ENCODE peak calls at places on chromosomes 7 and 10, in nine cellular contexts. P, A, G, R, U, N, E, B and F are unnamed samples. For H3K4me1, the result is how much of the 10 kb centered on the place peaks cover.

GRCh38 chr7:108586274-108586710 is 16.6 kb downstream of the DNAJB9 start:
- DNase-seq in G (no peak), R (no peak), E (no peak), A (no peak), N (no peak), B (no peak), U (no peak), P (no peak), F (no peak)

GRCh38 chr10:33212061-33212748 is 122.3 kb downstream of the NRP1 start:
- DNase-seq in U (no peak), B (no peak), P (no peak), E (no peak), A (no peak), N (no peak), R (no peak), G (no peak), F (no peak)

GRCh38 chr7:95609277-95609971 is 13.1 kb upstream of the PDK4 start:
- DNase-seq in G (no peak), U (no peak), B (no peak), E (no peak), N (peak), P (no peak), R (no peak), A (no peak), F (no peak)

GRCh38 chr10:43041422-43042342 is 35.2 kb upstream of the RET start:
- DNase-seq in U (no peak), B (no peak), R (no peak), P (no peak), G (no peak), E (no peak), N (no peak), A (peak), F (peak)

GRCh38 chr10:86222336-86222650 is 144.3 kb downstream of the GRID1 start:
- DNase-seq in E (no peak), N (no peak), B (no peak), G (no peak), P (no peak), A (no peak), U (no peak), R (no peak), F (no peak)

GRCh38 chr10:3072641-3073360 is 5.5 kb downstream of the PFKP start:
- DNase-seq in E (no peak), R (no peak), G (no peak), P (no peak), N (no peak), B (no peak), A (no peak), U (no peak), F (no peak)

GRCh38 chr7:11650030-11650429 is 182.0 kb downstream of the THSD7A start:
- DNase-seq in U (no peak), B (no peak), A (no peak), P (no peak), R (no peak), N (no peak), E (no peak), G (no peak), F (no peak)

GRCh38 chr7:72258074-72258473 is 154.1 kb downstream of the CALN1 start:
- DNase-seq in U (no peak), N (no peak), G (no peak), E (no peak), A (no peak), P (no peak), B (no peak), R (no peak), F (no peak)

GRCh38 chr10:98308602-98309365 is 40.8 kb upstream of the LOXL4 start:
- DNase-seq in R (no peak), B (no peak), G (no peak), U (no peak), N (no peak), P (no peak), E (peak), A (no peak), F (no peak)

GRCh38 chr7:43659549-43659896 is 69.8 kb downstream of the COA1 start:
- DNase-seq in A (no peak), N (no peak), B (no peak), U (no peak), E (no peak), G (no peak), R (no peak), P (no peak), F (no peak)

GRCh38 chr7:132292803-132293202 is 283.5 kb downstream of the PLXNA4 start:
- DNase-seq in R (no peak), E (no peak), N (no peak), B (no peak), P (no peak), U (no peak), A (no peak), G (no peak), F (no peak)

GRCh38 chr7:12066004-12066403 is 145.1 kb upstream of the TMEM106B start:
- DNase-seq in P (no peak), B (no peak), U (no peak), R (no peak), E (no peak), G (no peak), N (no peak), A (no peak), F (no peak)

GRCh38 chr7:141979611-141980010 is 6.0 kb upstream of the TAS2R38 start:
- DNase-seq in N (no peak), P (no peak), E (no peak), A (no peak), R (no peak), B (no peak), U (no peak), G (no peak), F (no peak)

GRCh38 chr7:106050002-106050742 is 61.9 kb downstream of the SYPL1 start:
- DNase-seq in E (no peak), P (no peak), U (peak), A (no peak), G (peak), R (no peak), B (no peak), N (no peak), F (peak)

GRCh38 chr7:33979807-33980355 is 74.5 kb downstream of the BMPER start:
- DNase-seq in E (no peak), A (no peak), R (no peak), U (no peak), G (no peak), N (peak), P (no peak), B (no peak), F (no peak)

GRCh38 chr7:96224682-96225081 is 97.2 kb downstream of the SLC25A13 start:
- DNase-seq in N (no peak), E (peak), R (no peak), A (no peak), U (peak), P (no peak), G (peak), B (no peak), F (peak)

GRCh38 chr7:117010375-117011133 is 57.3 kb downstream of the ST7 start:
- DNase-seq in U (no peak), A (no peak), G (no peak), E (no peak), N (no peak), P (no peak), R (no peak), B (no peak), F (no peak)

GRCh38 chr10:82815680-82816079 is 940.7 kb downstream of the NRG3 start:
- DNase-seq in N (no peak), R (no peak), B (no peak), U (no peak), P (no peak), A (no peak), E (no peak), G (no peak), F (no peak)

GRCh38 chr7:46558482-46559193 is 637.6 kb upstream of the IGFBP3 start:
- DNase-seq in U (no peak), G (no peak), A (no peak), R (no peak), N (no peak), B (no peak), P (no peak), E (no peak), F (no peak)

GRCh38 chr7:15620491-15621185 is 58.8 kb upstream of the AGMO start:
- DNase-seq in P (no peak), R (no peak), B (no peak), N (no peak), G (no peak), E (no peak), U (no peak), A (no peak), F (no peak)

GRCh38 chr7:13989138-13989943 is at the start of gene ETV1:
- DNase-seq in E (peak), B (no peak), N (peak), G (peak), A (peak), P (peak), U (peak), R (peak), F (peak)

GRCh38 chr7:155453296-155454182 is 4.4 kb upstream of the EN2 start:
- DNase-seq in P (no peak), E (peak), B (no peak), A (no peak), U (no peak), N (no peak), G (no peak), R (no peak), F (peak)

GRCh38 chr7:23022258-23022745 is 8.4 kb upstream of the HYCC1 start:
- DNase-seq in P (no peak), N (no peak), A (no peak), R (no peak), B (no peak), G (no peak), U (no peak), E (no peak), F (no peak)

GRCh38 chr7:35680403-35681013 is 14.4 kb downstream of the HERPUD2 start:
- DNase-seq in R (peak), E (no peak), P (no peak), A (no peak), G (no peak), B (no peak), N (no peak), U (no peak), F (no peak)

GRCh38 chr7:151572136-151572535 is 52.4 kb upstream of the RHEB start:
- DNase-seq in B (no peak), G (no peak), P (no peak), N (no peak), A (no peak), E (no peak), U (no peak), R (no peak), F (no peak)

GRCh38 chr10:110446277-110446676 is 51.4 kb upstream of the DUSP5 start:
- DNase-seq in E (no peak), A (no peak), P (no peak), N (no peak), G (no peak), B (no peak), R (no peak), U (no peak), F (peak)

GRCh38 chr7:137747359-137748031 is 99.3 kb downstream of the DGKI start:
- DNase-seq in G (peak), N (no peak), U (peak), P (no peak), E (peak), A (no peak), R (no peak), B (no peak), F (no peak)

GRCh38 chr7:44075296-44076075 is 6.8 kb downstream of the POLM start:
- DNase-seq in B (no peak), G (no peak), U (no peak), P (no peak), R (no peak), A (no peak), E (no peak), N (no peak), F (no peak)

GRCh38 chr7:155001756-155002410 is 1.0 kb downstream of the PAXIP1 start:
- DNase-seq in B (peak), G (no peak), N (peak), P (no peak), A (no peak), R (peak), E (no peak), U (no peak), F (no peak)

GRCh38 chr10:103709341-103709920 is 145.9 kb downstream of the SH3PXD2A start:
- DNase-seq in N (no peak), G (no peak), A (no peak), U (no peak), P (no peak), R (no peak), B (no peak), E (no peak), F (no peak)

GRCh38 chr7:6607651-6608051 is 7.8 kb upstream of the ZNF853 start:
- DNase-seq in P (no peak), N (no peak), A (no peak), B (no peak), U (no peak), R (no peak), G (no peak), E (peak), F (no peak)

GRCh38 chr7:134044682-134045081 is 82.5 kb upstream of the LRGUK start:
- DNase-seq in E (no peak), R (no peak), P (no peak), A (no peak), G (no peak), U (no peak), N (no peak), B (no peak), F (no peak)

GRCh38 chr7:132609906-132610520 is 33.7 kb upstream of the PLXNA4 start:
- DNase-seq in U (no peak), R (no peak), A (no peak), N (no peak), G (no peak), E (no peak), P (no peak), B (no peak), F (no peak)

GRCh38 chr10:79929409-79929904 is 19.4 kb downstream of the SFTPD start:
- DNase-seq in R (peak), B (peak), N (peak), U (peak), E (peak), P (peak), A (peak), G (peak), F (peak)

GRCh38 chr7:149261321-149261828 is 621 bp upstream of the ZNF783 start:
- DNase-seq in B (no peak), N (no peak), R (no peak), P (no peak), G (no peak), A (no peak), U (no peak), E (peak), F (no peak)

GRCh38 chr10:76920581-76920980 is 717.0 kb downstream of the KCNMA1 start:
- DNase-seq in G (no peak), B (no peak), E (no peak), R (no peak), A (no peak), N (no peak), U (no peak), P (no peak), F (no peak)

GRCh38 chr7:102916426-102916825 is 3.6 kb downstream of the LRRC17 start:
- DNase-seq in E (no peak), N (no peak), P (no peak), U (no peak), B (no peak), R (no peak), G (no peak), A (no peak), F (no peak)
- H3K4me1 ChIP-seq in E (under half), N (under half), P (under half), U (under half), B (under half), R (under half), G (under half), A (under half), F (under half)

DNA sequence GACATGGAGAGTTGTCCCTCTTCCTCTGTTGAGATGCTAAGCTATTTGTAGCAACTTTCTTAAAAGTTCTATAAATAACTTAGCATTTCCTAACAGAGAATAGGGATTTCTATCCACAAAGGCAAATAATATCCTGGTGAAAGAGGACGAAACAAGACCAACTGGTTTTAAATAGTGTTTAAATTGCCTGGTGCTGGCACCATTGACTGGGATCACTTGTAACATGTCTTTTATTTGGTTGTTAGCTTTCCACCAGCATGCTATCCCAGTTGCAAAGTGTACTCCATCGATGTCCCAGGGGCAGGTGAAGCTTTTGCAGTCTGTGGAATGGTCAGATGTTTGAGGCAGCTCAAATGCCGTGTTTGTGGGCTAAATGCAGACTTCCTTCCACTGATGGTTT is 3.7 kb downstream of the SUFU start:
- DNase-seq in R (no peak), E (no peak), P (no peak), A (no peak), N (no peak), B (no peak), G (no peak), U (no peak), F (no peak)
- H3K4me1 ChIP-seq in R (under half), E (under half), P (under half), A (half or more), N (under half), B (under half), G (under half), U (under half), F (under half)

DNA sequence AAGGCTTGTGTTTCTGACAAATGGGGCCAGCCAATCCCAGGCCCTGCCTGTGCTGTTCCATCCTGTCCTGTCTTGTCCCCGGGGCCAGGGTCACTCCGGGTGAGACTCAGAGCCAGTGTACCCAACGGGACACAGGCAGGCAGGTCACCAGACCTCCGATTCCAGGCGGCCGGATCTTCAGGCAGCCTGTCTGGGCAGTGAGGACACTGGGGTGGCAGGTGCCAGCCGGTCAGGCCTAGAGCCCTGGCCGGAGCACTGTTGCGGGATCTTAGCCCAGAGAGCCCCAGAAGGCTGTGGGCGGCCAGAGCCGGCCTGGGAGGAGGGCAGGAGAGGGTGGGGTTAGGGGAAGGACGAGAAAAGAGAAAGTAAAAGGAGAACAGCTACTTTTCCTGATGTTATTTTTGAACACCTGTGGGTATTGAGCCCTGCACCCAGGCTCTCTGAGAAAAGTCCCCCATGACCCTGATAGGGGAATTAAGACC is 134.3 kb upstream of the TNRC18 start:
- DNase-seq in P (peak), A (peak), N (no peak), U (no peak), G (no peak), R (no peak), B (peak), E (no peak), F (no peak)
- H3K4me1 ChIP-seq in P (under half), A (half or more), N (half or more), U (under half), G (under half), R (half or more), B (half or more), E (under half), F (under half)

DNA sequence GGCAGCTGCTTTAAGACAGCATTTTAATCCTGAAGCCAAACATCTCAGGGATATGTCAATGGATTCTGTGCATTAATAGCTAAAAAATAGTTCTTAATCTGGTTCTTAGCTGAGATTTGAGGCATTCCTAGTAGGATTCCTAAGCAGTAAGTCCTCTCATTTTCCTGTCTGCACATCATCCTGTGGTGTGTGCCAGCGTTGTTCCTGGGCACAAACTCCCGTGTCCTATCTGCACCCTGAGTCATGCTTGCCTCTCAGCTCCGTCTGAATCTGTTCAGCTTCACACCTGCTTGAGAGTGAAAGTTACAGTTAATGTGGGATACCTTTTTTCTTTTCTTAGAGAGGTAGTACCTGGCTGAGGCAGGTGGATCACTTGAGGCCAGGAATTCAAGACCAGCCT is 19.5 kb downstream of the BAG3 start:
- DNase-seq in U (no peak), P (peak), G (no peak), R (no peak), N (no peak), B (no peak), E (no peak), A (no peak), F (no peak)
- H3K4me1 ChIP-seq in U (under half), P (half or more), G (under half), R (under half), N (half or more), B (under half), E (under half), A (under half), F (under half)

DNA sequence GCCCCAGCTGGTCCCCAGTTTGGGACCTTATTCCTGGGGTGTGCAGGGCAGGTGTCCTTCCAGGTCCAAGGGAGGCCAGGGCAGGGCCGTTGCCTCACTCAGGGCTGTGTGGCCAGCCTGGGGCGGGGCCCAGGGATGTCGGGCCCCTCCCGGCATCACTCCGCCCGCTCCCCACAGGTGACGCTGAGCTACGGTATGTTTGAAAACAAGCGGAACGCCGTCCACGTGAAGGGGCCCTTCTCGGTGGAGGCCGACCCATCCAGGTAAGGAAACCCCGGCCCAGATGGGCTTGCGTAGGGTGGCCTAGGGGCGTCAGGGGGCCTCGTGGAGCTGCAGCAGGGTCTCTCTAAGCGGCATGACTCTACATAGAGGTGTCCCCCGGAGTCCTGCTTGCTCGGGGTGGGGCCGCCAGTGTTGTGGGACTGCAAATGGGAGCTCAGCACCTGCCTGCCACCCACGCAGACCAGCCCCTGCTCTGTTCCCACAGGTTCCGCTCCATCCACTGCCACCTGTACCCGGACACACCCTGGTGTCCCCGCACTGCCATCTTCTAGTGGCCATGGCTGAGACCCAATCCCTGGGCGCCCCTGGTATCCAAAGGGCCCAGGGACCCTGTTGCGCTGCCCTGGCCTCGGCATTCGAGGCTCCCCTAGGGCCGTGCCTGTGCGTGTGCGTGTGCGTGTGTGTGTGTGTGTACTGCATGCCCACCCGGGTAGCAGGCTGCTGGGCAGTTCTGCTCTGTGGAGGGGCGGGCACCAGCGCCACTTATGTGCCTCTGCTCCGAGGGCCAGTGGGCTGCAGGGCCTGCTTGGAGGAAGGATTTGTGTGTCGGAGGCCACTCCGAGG is 7.3 kb downstream of the LFNG start:
- DNase-seq in N (no peak), A (peak), G (no peak), R (no peak), P (peak), B (no peak), U (no peak), E (no peak), F (no peak)
- H3K4me1 ChIP-seq in N (half or more), A (half or more), G (under half), R (half or more), P (under half), B (half or more), U (half or more), E (under half), F (under half)

GRCh38 chr10:35339946-35340345 is 3.6 kb downstream of the CCNY start:
- DNase-seq in N (no peak), E (no peak), G (no peak), A (no peak), U (no peak), B (no peak), P (no peak), R (no peak), F (no peak)
- H3K4me1 ChIP-seq in N (under half), E (under half), G (under half), A (half or more), U (under half), B (under half), P (under half), R (half or more), F (under half)

GRCh38 chr10:114674321-114674720 is 16.2 kb upstream of the ABLIM1 start:
- DNase-seq in B (no peak), R (no peak), G (no peak), E (no peak), U (no peak), P (no peak), A (no peak), N (no peak), F (no peak)
- H3K4me1 ChIP-seq in B (under half), R (under half), G (under half), E (under half), U (under half), P (under half), A (under half), N (under half), F (under half)

GRCh38 chr7:30171753-30172447 is 37.1 kb downstream of the MTURN start:
- DNase-seq in B (no peak), A (no peak), U (no peak), P (no peak), R (no peak), G (no peak), N (no peak), E (no peak), F (no peak)
- H3K4me1 ChIP-seq in B (under half), A (under half), U (under half), P (half or more), R (under half), G (under half), N (under half), E (under half), F (under half)

GRCh38 chr10:101087965-101088364 is 26.2 kb downstream of the KAZALD1 start:
- DNase-seq in E (no peak), A (no peak), R (no peak), N (no peak), U (no peak), B (no peak), G (no peak), P (no peak), F (no peak)
- H3K4me1 ChIP-seq in E (under half), A (under half), R (under half), N (under half), U (under half), B (under half), G (under half), P (under half), F (under half)